ENCODE peak calls at places on chromosomes 12 and 14, in ten cellular contexts. Y is pancreas; X is left ventricle myocardium inferior; M is CD8-positive, alpha-beta T cell; K is ascending aorta; G is lower lobe of right lung; C is A549; F is heart right ventricle; L is IMR-90; V is heart left ventricle. N is an unnamed sample. For H3K4me1, the result is how much of the 10 kb centered on the place peaks cover.

GRCh38 chr14:63039800-63040380 is 5.4 kb downstream of the KCNH5 start:
- DNase-seq in Y (no peak), X (no peak), M (no peak), K (no peak), G (no peak), C (no peak), F (no peak), L (peak), V (no peak), N (peak)

GRCh38 chr12:109736552-109737108 is 23.0 kb downstream of the FAM222A start:
- DNase-seq in Y (no peak), X (peak), M (no peak), K (no peak), G (peak), C (no peak), F (peak), L (peak), V (peak), N (peak)

GRCh38 chr12:119457251-119457650 is 122.7 kb downstream of the CCDC60 start:
- DNase-seq in Y (no peak), X (no peak), M (no peak), K (no peak), G (no peak), C (no peak), F (no peak), L (no peak), V (no peak), N (peak)

GRCh38 chr12:50536831-50537537 is 32.2 kb downstream of the DIP2B start:
- DNase-seq in Y (no peak), X (no peak), M (no peak), K (no peak), G (no peak), C (no peak), F (no peak), L (no peak), V (no peak), N (no peak)

GRCh38 chr12:52601671-52602070 is 408 bp upstream of the KRT72 start:
- DNase-seq in Y (no peak), X (no peak), M (no peak), K (no peak), G (no peak), C (no peak), F (no peak), L (no peak), V (no peak), N (no peak)

GRCh38 chr12:49665384-49665783 is 41.8 kb downstream of the FMNL3 start:
- DNase-seq in Y (no peak), X (no peak), M (no peak), K (no peak), G (no peak), C (no peak), F (no peak), L (no peak), V (no peak), N (no peak)

GRCh38 chr14:44895716-44896115 is 66.0 kb downstream of the KLHL28 start:
- DNase-seq in Y (no peak), X (no peak), M (no peak), K (no peak), G (no peak), C (no peak), F (no peak), L (peak), V (no peak), N (no peak)

GRCh38 chr12:6326316-6326959 is 15.4 kb downstream of the TNFRSF1A start:
- DNase-seq in Y (no peak), X (peak), M (no peak), K (no peak), G (no peak), C (peak), F (no peak), L (peak), V (peak), N (peak)

GRCh38 chr14:105030194-105030593 is 9.3 kb upstream of the CDCA4 start:
- DNase-seq in Y (no peak), X (no peak), M (no peak), K (no peak), G (peak), C (no peak), F (no peak), L (no peak), V (no peak), N (no peak)

GRCh38 chr14:72682188-72682587 is 211.7 kb downstream of the DPF3 start:
- DNase-seq in Y (no peak), X (no peak), M (no peak), K (no peak), G (no peak), C (no peak), F (no peak), L (peak), V (no peak), N (no peak)

GRCh38 chr12:47757360-47757839 is 1.3 kb downstream of the RAPGEF3 start:
- DNase-seq in Y (no peak), X (no peak), M (no peak), K (no peak), G (peak), C (no peak), F (no peak), L (no peak), V (no peak), N (no peak)
- H3K4me1 ChIP-seq in Y (under half), X (half or more), M (under half), K (under half), G (half or more), C (under half), F (half or more), L (under half), V (under half), N (under half)

DNA sequence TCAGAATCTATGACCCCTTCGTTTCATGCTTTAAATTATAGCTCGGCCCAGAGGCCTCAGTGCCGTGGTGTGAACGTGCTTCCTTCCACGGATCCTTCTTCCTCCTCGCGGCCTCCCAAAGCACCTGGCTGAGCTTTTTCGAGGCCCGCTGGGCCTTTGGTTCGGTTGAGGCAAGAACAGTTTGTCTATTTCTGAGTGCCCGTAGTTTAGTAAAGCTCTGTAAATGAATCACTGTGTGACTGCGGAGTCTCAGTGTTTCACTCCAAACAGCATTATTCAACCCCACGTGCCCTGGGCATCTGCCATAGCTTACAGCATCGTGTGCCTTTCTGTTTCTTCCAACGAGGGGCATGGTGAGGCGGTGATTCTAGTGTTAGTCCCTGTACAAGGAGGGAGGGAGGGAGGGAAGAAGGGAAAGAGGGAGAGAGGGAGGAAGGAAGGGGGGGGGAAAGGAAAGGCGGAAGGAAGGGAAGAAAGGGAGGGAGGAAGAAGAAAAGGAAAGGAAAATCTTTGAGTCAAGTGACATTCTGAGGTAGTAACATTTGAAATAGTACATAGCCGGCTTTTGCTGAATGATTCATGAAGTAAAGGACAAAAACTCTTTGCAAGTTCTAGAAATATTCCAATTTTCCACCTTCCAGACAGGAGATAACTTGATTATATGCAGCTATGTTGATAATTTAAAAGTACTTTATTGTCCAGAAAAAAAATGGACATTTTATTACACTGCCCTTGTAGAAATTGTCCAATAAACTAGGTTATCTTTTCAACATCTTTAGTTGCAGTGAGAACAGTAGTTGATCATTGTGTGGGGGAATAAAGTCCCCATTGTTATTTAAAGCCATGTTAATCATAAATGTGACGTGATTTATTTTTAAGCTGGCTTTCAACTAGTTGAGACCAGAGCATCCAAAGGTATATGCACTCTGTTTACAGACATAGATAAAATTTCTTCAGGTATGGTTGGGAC is 1.2 kb upstream of the TRIM9 start:
- DNase-seq in Y (peak), X (no peak), M (no peak), K (no peak), G (no peak), C (peak), F (peak), L (peak), V (no peak), N (peak)
- H3K27ac ChIP-seq in Y (peak), X (peak), M (peak), K (peak), G (no peak), C (peak), F (peak), L (no peak), V (peak), N (peak)

DNA sequence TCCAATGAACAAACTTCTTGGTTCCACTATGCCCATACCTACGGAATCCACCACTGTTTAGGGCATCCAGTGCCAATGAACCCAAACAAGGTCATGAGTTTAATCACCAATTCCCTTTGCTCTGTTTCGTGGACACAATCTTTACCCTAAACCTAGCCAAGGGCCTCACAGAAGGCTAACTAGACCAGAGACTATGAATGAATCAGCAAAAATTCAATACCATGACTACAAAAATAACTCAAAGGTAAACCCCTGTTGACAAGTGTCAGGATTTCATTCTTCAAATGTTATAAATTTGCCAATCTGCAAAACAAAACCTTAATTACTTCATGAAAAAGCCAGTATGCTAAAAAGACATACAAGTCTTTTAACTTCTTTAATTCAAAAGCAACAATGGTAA is 96.7 kb downstream of the CEP128 start:
- DNase-seq in Y (no peak), X (no peak), M (no peak), K (no peak), G (no peak), C (no peak), F (no peak), L (no peak), V (no peak), N (no peak)
- TF ChIP-seq CTCF in Y (no peak), X (no peak), M (no peak), K (no peak), G (no peak), C (no peak), F (no peak), L (no peak), V (no peak), N (no peak)

DNA sequence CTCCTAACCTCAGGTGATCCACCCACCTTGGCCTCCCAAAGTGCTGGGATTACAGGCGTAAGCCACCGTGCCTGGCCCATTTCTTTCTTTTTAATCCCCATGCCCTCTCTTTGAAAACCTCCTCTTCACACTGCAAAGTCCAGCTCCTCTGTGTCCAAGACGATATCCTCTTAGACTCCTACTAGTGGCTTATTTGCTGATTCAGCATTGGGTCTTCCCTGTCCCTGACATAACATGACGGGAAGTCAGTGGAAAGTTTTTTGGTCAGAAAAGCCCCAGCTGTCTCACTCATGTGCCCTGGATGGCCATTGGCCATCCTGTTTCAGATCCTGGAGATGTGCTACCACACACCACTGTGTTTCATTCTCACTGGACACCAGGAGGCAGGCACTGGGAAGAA is 102.6 kb upstream of the MED13L start:
- DNase-seq in Y (no peak), X (no peak), M (no peak), K (no peak), G (no peak), C (no peak), F (no peak), L (no peak), V (no peak), N (no peak)
- H3K4me1 ChIP-seq in Y (under half), X (under half), M (under half), K (under half), G (under half), C (half or more), F (under half), L (under half), V (under half), N (under half)

N was measured in A673.